ENCODE peak calls at places on chromosome 11, in nine cellular contexts. F is GM23338, D is keratinocyte, N is psoas muscle, B is tibial nerve, A is cardiac muscle cell, M is lower lobe of right lung, H is left ventricle myocardium inferior, U is fibroblast of lung. I is an unnamed sample.

GRCh38 chr11:3195251-3196160 is 23.1 kb downstream of the MRGPRG start:
- DNase-seq in F (peak), H (no peak), M (peak), D (no peak), N (no peak), A (peak), U (peak), B (no peak), I (no peak)

GRCh38 chr11:120832609-120833221 is 191.2 kb upstream of the TBCEL start:
- DNase-seq in N (no peak), D (no peak), B (no peak), A (no peak), F (peak), M (no peak), U (no peak), H (no peak), I (no peak)

GRCh38 chr11:113090716-113091577 is 129.7 kb downstream of the NCAM1 start:
- DNase-seq in D (no peak), M (no peak), A (no peak), N (no peak), H (no peak), B (no peak), U (no peak), F (no peak), I (no peak)

GRCh38 chr11:11845551-11845950 is 3.8 kb downstream of the USP47 start:
- DNase-seq in U (no peak), D (no peak), M (no peak), N (no peak), F (no peak), B (no peak), H (no peak), A (no peak), I (no peak)

GRCh38 chr11:134363592-134363991 is 31.8 kb downstream of the GLB1L2 start:
- DNase-seq in H (no peak), D (no peak), B (no peak), U (no peak), N (no peak), A (no peak), F (no peak), M (peak), I (no peak)

GRCh38 chr11:130631119-130631518 is 182.7 kb downstream of the ADAMTS15 start:
- DNase-seq in H (no peak), F (no peak), M (no peak), A (peak), U (peak), B (no peak), D (peak), N (no peak), I (peak)

GRCh38 chr11:27215471-27216267 is 147.3 kb downstream of the CCDC34 start:
- DNase-seq in H (peak), M (peak), N (no peak), A (no peak), F (no peak), D (no peak), U (no peak), B (no peak), I (no peak)

GRCh38 chr11:18312663-18313420 is 9.1 kb downstream of the HPS5 start:
- DNase-seq in N (no peak), H (no peak), M (no peak), U (no peak), D (peak), A (peak), B (no peak), F (no peak), I (peak)

GRCh38 chr11:128906185-128907065 is 15.3 kb downstream of the KCNJ5 start:
- DNase-seq in D (no peak), F (no peak), B (peak), H (no peak), N (no peak), M (no peak), U (no peak), A (no peak), I (no peak)

GRCh38 chr11:122642472-122642922 is 13.0 kb upstream of the UBASH3B start:
- DNase-seq in H (no peak), U (peak), F (no peak), D (no peak), M (no peak), A (peak), N (no peak), B (no peak), I (peak)

GRCh38 chr11:19511413-19512183 is 201.0 kb upstream of the NAV2 start:
- DNase-seq in M (peak), N (peak), F (no peak), U (peak), H (peak), D (no peak), A (peak), B (peak), I (no peak)

DNA sequence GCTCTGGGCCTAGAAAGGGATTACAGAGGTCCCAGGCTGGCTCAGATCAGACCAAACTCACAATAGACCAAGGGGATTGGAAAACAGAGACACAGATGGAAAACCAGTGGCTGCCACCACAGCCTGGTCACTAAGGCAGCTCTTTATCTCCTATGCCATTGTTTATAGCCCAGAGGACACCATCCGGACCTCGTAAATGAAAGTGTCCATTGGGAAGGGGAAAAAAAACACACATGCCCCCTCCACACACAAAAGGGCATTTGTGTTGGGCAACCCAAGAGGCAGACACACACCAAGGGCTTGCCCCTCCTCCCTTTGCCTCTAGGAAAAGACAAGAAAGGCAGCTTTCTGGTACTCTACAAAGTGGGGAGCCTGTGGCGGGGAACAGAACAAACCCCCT is 85.9 kb downstream of the GAB2 start:
- DNase-seq in M (no peak), D (no peak), F (no peak), B (no peak), H (no peak), U (no peak), A (no peak), N (no peak), I (no peak)
- TF ChIP-seq CTCF in M (no peak), D (no peak), F (no peak), B (no peak), H (no peak), U (no peak), A (no peak), N (no peak), I (no peak)

GRCh38 chr11:9745411-9746211 is 81.7 kb downstream of the SWAP70 start:
- DNase-seq in H (no peak), B (no peak), F (no peak), U (no peak), M (no peak), N (no peak), A (no peak), D (no peak), I (no peak)

GRCh38 chr11:9748361-9748970 is 84.6 kb downstream of the SWAP70 start:
- DNase-seq in N (no peak), U (peak), A (peak), B (peak), F (peak), D (no peak), M (peak), H (no peak), I (no peak)

GRCh38 chr11:9747229-9747628 is 83.4 kb downstream of the SWAP70 start:
- DNase-seq in M (no peak), B (no peak), D (no peak), F (no peak), H (no peak), U (no peak), A (no peak), N (no peak), I (no peak)

GRCh38 chr11:9750551-9750950 is 86.7 kb downstream of the SWAP70 start:
- DNase-seq in F (no peak), N (no peak), A (no peak), H (no peak), U (no peak), M (no peak), D (no peak), B (no peak), I (no peak)

DNA sequence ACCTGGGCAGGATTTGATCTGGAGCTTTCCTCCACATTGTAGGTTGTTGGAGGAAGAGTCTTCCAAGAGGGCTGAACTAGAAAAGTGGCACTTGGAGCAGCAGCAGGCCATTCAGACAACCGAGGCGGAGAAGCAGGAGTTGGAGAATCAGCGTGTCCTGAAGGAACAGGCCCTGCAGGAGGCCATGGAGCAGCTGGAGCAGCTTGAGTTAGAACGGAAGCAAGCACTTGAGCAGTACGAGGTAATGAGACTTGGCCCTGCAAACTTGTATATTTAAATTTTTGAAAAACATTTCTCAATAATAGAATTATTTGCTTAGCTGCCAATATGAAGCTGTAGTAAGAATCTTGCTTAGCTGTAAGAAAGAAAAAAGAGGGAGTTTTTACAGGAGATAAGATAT is 83.9 kb downstream of the SWAP70 start:
- DNase-seq in N (no peak), U (no peak), F (no peak), A (no peak), H (no peak), M (peak), B (no peak), D (no peak), I (no peak)
- H3K4me3 ChIP-seq in N (no peak), U (no peak), F (no peak), A (no peak), H (no peak), M (no peak), B (no peak), D (no peak), I (no peak)

GRCh38 chr11:125076378-125076945 is 13.4 kb downstream of the SLC37A2 start:
- DNase-seq in H (no peak), D (no peak), B (no peak), A (no peak), U (no peak), N (no peak), M (no peak), F (no peak), I (no peak)

GRCh38 chr11:125073616-125074483 is 10.7 kb downstream of the SLC37A2 start:
- DNase-seq in U (no peak), B (no peak), D (no peak), A (no peak), N (no peak), M (no peak), F (no peak), H (no peak), I (no peak)

GRCh38 chr11:125075242-125075625 is 12.1 kb downstream of the SLC37A2 start:
- DNase-seq in D (no peak), U (no peak), B (no peak), M (no peak), F (no peak), N (no peak), H (no peak), A (no peak), I (no peak)

GRCh38 chr11:125074511-125075241 is 11.6 kb downstream of the SLC37A2 start:
- DNase-seq in H (no peak), N (no peak), B (no peak), A (no peak), F (no peak), U (no peak), M (no peak), D (no peak), I (no peak)

GRCh38 chr11:125075900-125076317 is 12.8 kb downstream of the SLC37A2 start:
- DNase-seq in N (no peak), M (peak), H (no peak), F (no peak), D (peak), B (no peak), U (no peak), A (peak), I (no peak)
- TF ChIP-seq CTCF in N (no peak), M (no peak), H (no peak), F (peak), D (peak), B (no peak), U (no peak), A (no peak), I (no peak)

DNA sequence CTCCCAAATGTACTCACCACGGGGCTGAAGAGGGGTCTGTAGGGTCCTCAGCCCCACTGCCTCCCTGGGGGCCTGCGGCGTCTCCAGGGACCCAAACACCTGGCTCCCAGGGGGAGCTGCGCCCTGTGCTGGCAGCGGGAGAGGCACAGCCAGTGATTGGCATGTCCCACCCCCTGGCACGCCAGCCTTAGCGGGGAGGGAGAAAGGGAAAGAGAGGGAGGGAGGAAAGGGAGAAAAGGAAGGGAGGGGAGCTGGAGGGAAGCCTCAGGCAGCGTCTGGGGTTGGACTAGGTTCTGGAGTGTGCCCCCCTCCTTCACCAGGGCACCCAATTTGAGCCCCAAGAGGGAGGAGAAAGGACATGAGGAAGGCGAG is at the start of gene CHRM1:
- DNase-seq in B (no peak), H (no peak), F (no peak), A (no peak), D (no peak), N (no peak), M (no peak), U (no peak), I (no peak)
- H3K4me3 ChIP-seq in B (no peak), H (peak), F (no peak), A (no peak), D (no peak), N (no peak), M (peak), U (no peak), I (no peak)

DNA sequence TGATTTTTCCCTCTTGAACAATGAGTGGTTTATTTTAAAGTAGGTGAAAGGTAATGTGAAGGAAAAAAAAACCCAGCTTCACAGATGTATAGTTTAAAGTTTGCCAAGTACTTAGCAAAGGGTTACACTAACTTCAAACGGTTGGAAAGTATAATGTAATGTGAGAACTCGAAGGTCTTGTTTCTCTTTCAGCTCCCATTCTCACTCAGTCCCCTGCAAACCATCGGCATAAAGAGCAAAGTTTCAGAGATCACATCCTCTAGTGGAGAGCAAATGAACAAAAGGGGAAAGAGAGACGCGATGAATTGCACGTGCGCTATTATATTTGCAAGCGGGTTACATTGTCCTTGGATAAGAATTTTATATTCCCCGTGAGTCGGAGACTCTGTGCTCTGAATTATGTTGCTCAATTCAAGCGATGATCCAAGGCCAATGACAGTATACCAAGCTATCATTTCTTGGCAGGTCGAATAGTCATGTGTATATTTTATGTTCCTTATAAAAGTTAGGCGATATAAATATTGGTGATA is 37.6 kb upstream of the BIRC3 start:
- DNase-seq in N (no peak), H (no peak), M (no peak), D (no peak), F (peak), B (peak), U (peak), A (peak), I (peak)
- TF ChIP-seq CTCF in N (no peak), H (no peak), M (no peak), D (peak), F (no peak), B (no peak), U (peak), A (peak), I (peak)

DNA sequence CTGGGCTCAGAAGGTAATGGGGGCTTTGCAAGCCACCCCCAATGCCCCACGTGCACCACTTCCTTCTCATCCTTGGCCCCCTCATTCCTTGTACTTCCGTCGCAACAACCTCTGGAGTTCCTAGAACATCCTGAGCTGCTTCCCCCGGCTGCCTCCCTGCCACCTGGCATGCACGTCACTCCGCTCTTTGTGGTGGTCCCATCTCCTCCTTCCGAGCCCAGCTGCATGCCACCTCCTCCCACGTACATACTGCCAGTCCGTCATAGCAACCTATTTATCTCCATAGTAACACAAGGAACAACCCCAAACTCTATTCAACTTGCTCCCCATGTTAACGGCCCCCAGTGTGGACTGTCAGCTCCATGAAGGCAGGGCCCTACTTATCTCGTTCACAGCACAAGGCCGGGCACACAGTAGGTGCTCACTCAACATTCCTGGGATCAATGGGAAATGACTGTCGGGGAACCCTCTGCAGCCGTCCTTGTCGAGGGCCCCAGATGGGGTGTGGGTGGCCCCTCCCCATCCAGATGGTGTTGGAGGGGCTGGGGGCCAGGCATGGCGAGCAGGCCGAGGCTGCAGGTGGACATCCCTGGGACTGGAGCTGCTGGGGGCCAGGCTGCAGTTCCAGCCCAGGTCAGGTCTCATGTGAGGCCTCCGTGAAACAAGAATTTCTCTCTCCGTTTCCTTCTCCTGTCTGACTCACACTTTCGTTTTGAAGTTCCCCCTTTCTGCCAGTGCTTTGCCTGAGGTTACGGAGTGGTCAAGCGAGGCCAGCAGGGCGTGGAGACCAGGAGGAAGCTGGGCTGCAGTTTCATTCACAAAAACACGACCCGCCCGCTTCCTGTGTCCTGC is 4.2 kb downstream of the MYEOV start:
- DNase-seq in A (peak), N (peak), M (peak), U (peak), D (no peak), B (peak), H (peak), F (no peak), I (no peak)
- H3K4me3 ChIP-seq in A (no peak), N (peak), M (peak), U (peak), D (peak), B (no peak), H (peak), F (no peak), I (no peak)

GRCh38 chr11:75142714-75143419 is 8.0 kb upstream of the SLCO2B1 start:
- DNase-seq in B (peak), U (peak), A (peak), N (peak), M (peak), F (peak), D (peak), H (peak), I (peak)

GRCh38 chr11:75145196-75145971 is 5.5 kb upstream of the SLCO2B1 start:
- DNase-seq in U (no peak), D (no peak), F (no peak), A (no peak), N (no peak), B (no peak), M (no peak), H (no peak), I (no peak)

GRCh38 chr11:75145972-75146519 is 4.9 kb upstream of the SLCO2B1 start:
- DNase-seq in M (no peak), B (no peak), D (no peak), H (no peak), A (no peak), U (no peak), F (no peak), N (no peak), I (no peak)

GRCh38 chr11:75143420-75143731 is 7.5 kb upstream of the SLCO2B1 start:
- DNase-seq in N (no peak), H (no peak), B (no peak), M (no peak), D (no peak), U (no peak), F (no peak), A (no peak), I (no peak)

GRCh38 chr11:75144716-75145014 is 6.2 kb upstream of the SLCO2B1 start:
- DNase-seq in U (no peak), N (no peak), D (no peak), M (no peak), F (no peak), A (no peak), B (no peak), H (no peak), I (no peak)
- TF ChIP-seq CTCF in U (no peak), N (no peak), D (no peak), M (no peak), F (no peak), A (no peak), B (no peak), H (no peak), I (no peak)

GRCh38 chr11:119710417-119710816 is 18.6 kb downstream of the NECTIN1 start:
- DNase-seq in U (no peak), N (no peak), B (no peak), F (no peak), M (no peak), A (no peak), H (no peak), D (no peak), I (no peak)

GRCh38 chr11:119709171-119709570 is 19.8 kb downstream of the NECTIN1 start:
- DNase-seq in U (no peak), A (no peak), F (no peak), N (no peak), H (no peak), D (no peak), M (no peak), B (no peak), I (no peak)

GRCh38 chr11:119712006-119712405 is 17.0 kb downstream of the NECTIN1 start:
- DNase-seq in M (no peak), F (no peak), H (no peak), A (no peak), D (no peak), U (no peak), B (no peak), N (no peak), I (no peak)

GRCh38 chr11:119711476-119711875 is 17.5 kb downstream of the NECTIN1 start:
- DNase-seq in A (no peak), U (no peak), B (no peak), N (no peak), D (no peak), H (no peak), M (no peak), F (no peak), I (no peak)

DNA sequence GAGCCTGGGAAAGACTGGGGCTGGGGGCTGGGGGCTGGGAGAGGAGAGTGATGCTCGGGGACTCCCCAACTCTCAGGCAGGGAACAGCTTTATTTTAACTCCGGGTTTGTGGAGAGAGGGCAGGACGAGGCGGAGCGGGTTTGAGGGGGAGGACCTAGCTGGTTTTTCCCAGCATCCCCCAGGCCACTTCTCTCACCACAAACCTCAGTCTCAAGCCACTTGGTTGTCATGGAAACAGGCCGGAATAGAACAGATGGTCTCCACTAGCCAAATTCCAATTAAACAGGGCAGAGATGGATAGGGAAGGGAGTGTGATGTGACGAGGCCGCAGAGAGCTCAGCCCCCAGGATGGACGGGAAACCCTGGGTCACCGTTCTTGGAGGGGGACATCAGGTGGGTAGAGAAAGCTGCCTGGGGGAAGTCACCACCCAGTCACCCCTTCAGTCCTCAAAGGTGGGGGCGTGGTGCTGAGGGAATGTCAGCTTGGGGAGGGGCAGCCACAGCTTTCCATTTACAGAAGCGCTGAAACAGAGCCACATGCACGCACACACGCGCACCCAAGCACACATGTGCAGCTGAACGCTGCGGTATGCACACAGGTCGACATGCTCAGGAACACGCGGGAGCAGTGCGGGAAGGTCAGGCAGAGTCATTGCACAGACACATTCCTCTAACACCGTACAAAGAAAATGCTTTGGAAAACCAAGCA is 19.2 kb downstream of the NECTIN1 start:
- DNase-seq in N (no peak), B (no peak), D (no peak), A (peak), H (no peak), U (peak), M (no peak), F (peak), I (no peak)
- H3K4me3 ChIP-seq in N (no peak), B (no peak), D (no peak), A (no peak), H (no peak), U (no peak), M (no peak), F (no peak), I (no peak)

GRCh38 chr11:74398244-74399159 is at the start of gene PGM2L1:
- DNase-seq in D (peak), A (peak), H (peak), N (peak), M (peak), F (peak), B (peak), U (peak), I (peak)
- TF ChIP-seq CTCF in D (no peak), A (no peak), H (no peak), N (no peak), M (no peak), F (no peak), B (no peak), U (no peak), I (no peak)

I was measured in AG09309.